ENCODE peak calls at places on chromosomes 3 and 15, in five cellular contexts. Y, I, Q, M and R are unnamed samples.

GRCh38 chr15:88769161-88769971 is 33.9 kb upstream of the ACAN start:
- DNase-seq in Q (no peak), M (peak; percentile 69), I (no peak), Y (no peak), R (no peak)

GRCh38 chr3:189789432-189789831 is 158.2 kb downstream of the TP63 start:
- DNase-seq in I (no peak), Y (no peak), Q (no peak), M (no peak), R (no peak)

GRCh38 chr15:78810377-78811123 is 714 bp downstream of the ADAMTS7 start:
- DNase-seq in Y (peak; percentile 36), Q (no peak), I (no peak), M (peak; percentile 77), R (peak; percentile 79)

GRCh38 chr3:128619146-128619890 is 31.3 kb downstream of the RPN1 start:
- DNase-seq in Q (no peak), I (no peak), Y (no peak), M (no peak), R (peak; percentile 45)

GRCh38 chr3:185822221-185822956 is 2.5 kb downstream of the IGF2BP2 start:
- DNase-seq in M (no peak), Y (no peak), Q (no peak), I (peak; percentile 57), R (no peak)

GRCh38 chr3:66372681-66373350 is 128.0 kb downstream of the LRIG1 start:
- DNase-seq in Y (no peak), Q (no peak), I (peak; percentile 10), M (peak; percentile 68), R (no peak)

GRCh38 chr3:16385151-16385550 is 120.1 kb downstream of the OXNAD1 start:
- DNase-seq in M (no peak), I (no peak), Q (no peak), Y (no peak), R (no peak)

GRCh38 chr15:71596672-71597071 is 213.7 kb upstream of the NR2E3 start:
- DNase-seq in M (no peak), Y (no peak), I (no peak), Q (no peak), R (peak; percentile 19)

GRCh38 chr3:33231755-33232465 is 13.3 kb upstream of the SUSD5 start:
- DNase-seq in Q (no peak), I (no peak), M (no peak), Y (no peak), R (no peak)

GRCh38 chr15:99496302-99496629 is 69.5 kb upstream of the MEF2A start:
- DNase-seq in Y (no peak), M (no peak), I (no peak), Q (no peak), R (no peak)

GRCh38 chr15:68552773-68553172 is 26.0 kb upstream of the CORO2B start:
- DNase-seq in M (no peak), I (no peak), Q (no peak), Y (no peak), R (peak; percentile 70)

GRCh38 chr3:64740232-64740631 is 52.4 kb upstream of the ADAMTS9 start:
- DNase-seq in M (no peak), I (peak; percentile 12), Q (no peak), Y (no peak), R (no peak)

GRCh38 chr3:69405067-69405466 is 19.2 kb upstream of the FRMD4B start:
- DNase-seq in M (no peak), Y (no peak), Q (no peak), I (no peak), R (no peak)

GRCh38 chr3:176513604-176514003 is 683.7 kb downstream of the TBL1XR1 start:
- DNase-seq in Y (no peak), Q (no peak), I (no peak), M (peak; percentile 59), R (no peak)

GRCh38 chr3:156216852-156217251 is 96.5 kb downstream of the KCNAB1 start:
- DNase-seq in Q (no peak), M (no peak), I (peak; percentile 75), Y (no peak), R (no peak)

GRCh38 chr3:66797916-66798560 is 200.1 kb upstream of the KBTBD8 start:
- DNase-seq in Q (no peak), I (no peak), Y (no peak), M (peak; percentile 77), R (no peak)

GRCh38 chr3:139235192-139235591 is 108.6 kb upstream of the MRPS22 start:
- DNase-seq in I (no peak), Q (no peak), M (no peak), Y (no peak), R (no peak)

GRCh38 chr15:70164910-70165791 is 67.4 kb upstream of the TLE3 start:
- DNase-seq in Q (no peak), I (peak; percentile 25), Y (no peak), M (no peak), R (no peak)

GRCh38 chr3:104402902-104403301 is 963.8 kb upstream of the ALCAM start:
- DNase-seq in Q (no peak), M (no peak), I (no peak), Y (no peak), R (no peak)

GRCh38 chr3:46076606-46077005 is 49.3 kb upstream of the XCR1 start:
- DNase-seq in Y (no peak), Q (no peak), I (no peak), M (no peak), R (no peak)

GRCh38 chr15:22786868-22787698 is 639 bp downstream of the NIPA1 start:
- DNase-seq in M (peak; percentile 73), I (peak; percentile 10), Q (no peak), Y (peak; percentile 70), R (peak; percentile 17)

GRCh38 chr3:183022935-183023516 is 42.7 kb upstream of the DCUN1D1 start:
- DNase-seq in I (peak; percentile 22), Q (no peak), Y (no peak), M (no peak), R (no peak)

GRCh38 chr3:10485806-10486205 is 19.6 kb downstream of the ATP2B2 start:
- DNase-seq in I (no peak), M (no peak), Y (no peak), Q (no peak), R (no peak)

GRCh38 chr15:88246081-88246480 is 10.5 kb downstream of the NTRK3 start:
- DNase-seq in Y (no peak), I (no peak), Q (no peak), M (no peak), R (no peak)

GRCh38 chr15:52369030-52369429 is 73.4 kb upstream of the MYO5C start:
- DNase-seq in Y (no peak), I (no peak), M (no peak), Q (no peak), R (no peak)

GRCh38 chr15:52369455-52369854 is 73.9 kb upstream of the MYO5C start:
- DNase-seq in I (no peak), M (no peak), Y (no peak), Q (no peak), R (no peak)

GRCh38 chr15:52362497-52362896 is 66.9 kb upstream of the MYO5C start:
- DNase-seq in Q (no peak), Y (no peak), I (no peak), M (no peak), R (no peak)

GRCh38 chr15:52370010-52370409 is 74.4 kb upstream of the MYO5C start:
- DNase-seq in Y (no peak), I (no peak), Q (no peak), M (no peak), R (no peak)

GRCh38 chr15:52368402-52368801 is 72.8 kb upstream of the MYO5C start:
- DNase-seq in Y (no peak), I (no peak), M (no peak), Q (no peak), R (no peak)
- TF ChIP-seq KDM1A in Y (no peak), I (no peak), M (no peak), Q (no peak), R (no peak)

GRCh38 chr15:19956124-19956796 is 585.3 kb downstream of the GOLGA6L6 start:
- DNase-seq in M (no peak), Q (no peak), I (no peak), Y (no peak), R (no peak)
- TF ChIP-seq RFX5 in M (no peak), Q (no peak), I (no peak), Y (no peak), R (no peak)

GRCh38 chr3:173622156-173622555 is 224.6 kb downstream of the NLGN1 start:
- DNase-seq in I (no peak), M (no peak), Y (no peak), Q (no peak), R (no peak)

GRCh38 chr3:173614528-173614927 is 217.0 kb downstream of the NLGN1 start:
- DNase-seq in Q (no peak), I (no peak), Y (no peak), M (no peak), R (no peak)

GRCh38 chr3:173617490-173617889 is 219.9 kb downstream of the NLGN1 start:
- DNase-seq in Y (no peak), Q (no peak), M (no peak), I (no peak), R (no peak)

GRCh38 chr3:173618148-173618547 is 220.6 kb downstream of the NLGN1 start:
- DNase-seq in I (no peak), Q (no peak), M (no peak), Y (no peak), R (no peak)

DNA sequence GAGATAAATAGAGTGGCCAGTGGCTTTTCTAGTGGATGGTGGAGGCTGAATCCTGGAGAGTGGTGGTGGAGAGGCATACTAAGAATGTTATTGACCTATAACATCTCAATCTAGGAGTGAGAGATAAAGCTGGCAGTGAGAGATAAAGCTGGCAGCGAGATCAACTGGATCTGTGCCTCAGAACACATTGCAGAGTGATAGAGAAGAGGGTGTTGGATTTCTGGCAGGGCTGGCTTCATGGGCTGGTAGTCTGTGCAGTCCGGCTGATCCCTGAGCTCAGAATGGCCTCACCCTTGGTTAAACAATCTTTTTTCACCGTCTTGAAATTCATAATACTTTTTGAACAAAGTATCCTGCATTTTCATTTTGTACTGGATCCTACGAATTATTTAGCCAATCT is 221.2 kb downstream of the NLGN1 start:
- DNase-seq in Q (no peak), I (no peak), M (no peak), Y (no peak), R (no peak)
- TF ChIP-seq KDM1A in Q (no peak), I (no peak), M (no peak), Y (no peak), R (no peak)

DNA sequence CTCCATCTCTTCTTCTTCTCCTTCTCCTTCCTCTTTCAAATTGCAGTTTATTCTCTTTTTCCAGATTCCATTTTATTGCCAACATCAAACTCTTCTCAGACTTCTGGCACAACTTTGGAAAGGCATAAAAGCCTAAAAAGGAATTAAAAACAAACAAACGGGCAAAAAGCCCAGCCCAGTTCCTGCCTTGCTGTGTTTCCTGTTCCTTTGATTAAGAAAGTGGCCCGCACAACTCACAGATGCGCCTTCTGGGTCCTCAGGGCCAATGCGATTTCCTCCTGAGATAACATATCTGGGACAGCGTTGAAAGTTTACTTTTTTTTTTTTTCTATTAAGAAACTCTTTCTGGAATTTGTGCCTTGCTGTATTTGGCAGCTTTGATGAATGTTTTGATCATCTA is 158.8 kb upstream of the UBE3A start:
- DNase-seq in Q (no peak), Y (no peak), M (no peak), I (no peak), R (no peak)
- TF ChIP-seq RFX5 in Q (no peak), Y (no peak), M (no peak), I (no peak), R (no peak)